ENCODE peak calls at places on chromosome 2, in four cellular contexts. One of them, this sample, is unnamed. For H3K4me1 and H3K27me3, the result is how much of the 10 kb centered on the place peaks cover.

GRCh38 chr2:192146069-192147006 is 48.4 kb downstream of the TMEFF2 start:
- DNase-seq in neuronal stem cell: no peak
- DNase-seq in psoas muscle: no peak
- DNase-seq in adrenal gland: no peak
- DNase-seq in this sample: no peak

GRCh38 chr2:660029-660428 is 17.2 kb downstream of the TMEM18 start:
- DNase-seq in neuronal stem cell: no peak
- DNase-seq in psoas muscle: no peak
- DNase-seq in adrenal gland: no peak
- DNase-seq in this sample: no peak

GRCh38 chr2:169799555-169799954 is 884 bp downstream of the SSB start:
- DNase-seq in neuronal stem cell: no peak
- DNase-seq in psoas muscle: no peak
- DNase-seq in adrenal gland: no peak
- DNase-seq in this sample: no peak

GRCh38 chr2:168521342-168521741 is 65.3 kb downstream of the CERS6 start:
- DNase-seq in neuronal stem cell: no peak
- DNase-seq in psoas muscle: peak
- DNase-seq in adrenal gland: peak
- DNase-seq in this sample: no peak

GRCh38 chr2:118372876-118373597 is 284.8 kb downstream of the INSIG2 start:
- DNase-seq in neuronal stem cell: peak
- DNase-seq in psoas muscle: no peak
- DNase-seq in adrenal gland: no peak
- DNase-seq in this sample: no peak

GRCh38 chr2:101736861-101737291 is 39.4 kb downstream of the MAP4K4 start:
- DNase-seq in neuronal stem cell: no peak
- DNase-seq in psoas muscle: no peak
- DNase-seq in adrenal gland: no peak
- DNase-seq in this sample: no peak

GRCh38 chr2:43333096-43333655 is 106.8 kb upstream of the ZFP36L2 start:
- DNase-seq in neuronal stem cell: no peak
- DNase-seq in psoas muscle: no peak
- DNase-seq in adrenal gland: no peak
- DNase-seq in this sample: no peak

GRCh38 chr2:38153476-38153875 is 77.5 kb upstream of the CYP1B1 start:
- DNase-seq in neuronal stem cell: no peak
- DNase-seq in psoas muscle: no peak
- DNase-seq in adrenal gland: no peak
- DNase-seq in this sample: no peak

GRCh38 chr2:65549262-65550036 is 117.0 kb upstream of the SPRED2 start:
- DNase-seq in neuronal stem cell: no peak
- DNase-seq in psoas muscle: no peak
- DNase-seq in adrenal gland: no peak
- DNase-seq in this sample: no peak

GRCh38 chr2:10404324-10405143 is 43.6 kb downstream of the ODC1 start:
- DNase-seq in neuronal stem cell: no peak
- DNase-seq in psoas muscle: no peak
- DNase-seq in adrenal gland: no peak
- DNase-seq in this sample: no peak

GRCh38 chr2:40033781-40034180 is 254.7 kb upstream of the THUMPD2 start:
- DNase-seq in neuronal stem cell: no peak
- DNase-seq in psoas muscle: no peak
- DNase-seq in adrenal gland: no peak
- DNase-seq in this sample: no peak
- H3K4me1 ChIP-seq in neuronal stem cell: under half
- H3K4me1 ChIP-seq in psoas muscle: under half
- H3K4me1 ChIP-seq in adrenal gland: under half
- H3K4me1 ChIP-seq in this sample: under half

DNA sequence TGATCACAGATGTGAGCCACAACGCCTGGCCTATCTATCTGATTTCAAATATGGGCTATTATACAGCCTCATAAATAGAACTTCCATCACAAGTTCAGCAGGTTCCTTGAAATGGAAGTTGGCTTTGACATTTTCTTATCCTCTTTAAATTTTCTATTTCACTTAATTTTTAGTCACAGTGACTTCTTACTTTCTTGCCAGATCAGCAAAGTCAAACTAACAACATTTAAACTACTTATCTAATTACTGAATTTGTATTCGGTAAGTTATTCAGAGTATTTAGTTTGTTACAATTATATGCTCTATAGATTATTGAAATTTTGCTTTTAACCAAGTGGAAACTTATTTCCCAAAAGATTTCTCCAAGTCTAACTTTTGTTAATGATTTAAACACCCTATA is 108.2 kb downstream of the BAZ2B start:
- DNase-seq in neuronal stem cell: no peak
- DNase-seq in psoas muscle: no peak
- DNase-seq in adrenal gland: no peak
- DNase-seq in this sample: no peak
- H3K27me3 ChIP-seq in neuronal stem cell: under half
- H3K27me3 ChIP-seq in psoas muscle: under half
- H3K27me3 ChIP-seq in adrenal gland: under half
- H3K27me3 ChIP-seq in this sample: under half

GRCh38 chr2:54670485-54671009 is 52.9 kb upstream of the EML6 start:
- DNase-seq in neuronal stem cell: no peak
- DNase-seq in psoas muscle: no peak
- DNase-seq in adrenal gland: no peak
- DNase-seq in this sample: no peak
- H3K4me1 ChIP-seq in neuronal stem cell: under half
- H3K4me1 ChIP-seq in psoas muscle: under half
- H3K4me1 ChIP-seq in adrenal gland: under half
- H3K4me1 ChIP-seq in this sample: under half

DNA sequence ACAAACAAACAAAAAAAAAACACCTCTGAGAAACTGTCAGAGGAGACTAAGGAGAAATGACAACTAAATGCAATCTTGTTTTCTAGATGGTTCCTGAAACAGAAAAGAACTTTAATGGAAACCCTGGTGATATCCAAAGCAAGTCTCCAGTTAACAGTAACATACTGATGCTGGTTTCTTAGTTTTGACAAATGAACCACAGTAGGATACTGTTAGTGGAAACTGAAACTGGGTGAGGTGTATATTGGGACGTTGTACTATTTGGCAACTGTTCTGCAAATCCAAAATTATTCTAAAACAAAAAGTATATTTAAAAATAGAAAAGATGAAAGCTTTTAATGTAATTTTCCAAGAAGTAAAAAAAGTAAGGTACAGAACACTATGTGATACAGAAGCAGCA is 11.4 kb downstream of the SESTD1 start:
- DNase-seq in neuronal stem cell: no peak
- DNase-seq in psoas muscle: no peak
- DNase-seq in adrenal gland: no peak
- DNase-seq in this sample: no peak
- H3K27me3 ChIP-seq in neuronal stem cell: under half
- H3K27me3 ChIP-seq in psoas muscle: under half
- H3K27me3 ChIP-seq in adrenal gland: under half
- H3K27me3 ChIP-seq in this sample: under half

DNA sequence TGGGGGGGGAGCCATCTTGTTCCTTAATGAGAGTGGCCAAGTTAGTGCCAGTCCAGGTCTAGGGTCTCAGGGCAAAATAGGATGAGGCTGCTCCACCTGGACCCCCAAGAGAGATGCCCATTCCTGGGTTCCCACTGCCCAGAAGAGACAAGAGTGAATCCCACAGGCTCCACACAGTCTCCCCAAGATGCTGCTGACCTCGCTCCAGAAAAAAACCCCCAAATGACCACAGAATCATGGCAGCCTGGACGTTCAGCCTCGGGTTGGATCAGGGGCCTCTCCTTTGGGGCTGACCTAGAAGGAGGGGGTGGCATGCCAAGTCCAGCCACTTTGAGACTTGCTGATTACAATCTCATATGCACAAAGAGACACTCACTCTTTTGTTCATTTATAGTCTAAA is 25.1 kb downstream of the STAT1 start:
- DNase-seq in neuronal stem cell: no peak
- DNase-seq in psoas muscle: no peak
- DNase-seq in adrenal gland: no peak
- DNase-seq in this sample: no peak
- H3K4me1 ChIP-seq in neuronal stem cell: under half
- H3K4me1 ChIP-seq in psoas muscle: under half
- H3K4me1 ChIP-seq in adrenal gland: under half
- H3K4me1 ChIP-seq in this sample: under half

DNA sequence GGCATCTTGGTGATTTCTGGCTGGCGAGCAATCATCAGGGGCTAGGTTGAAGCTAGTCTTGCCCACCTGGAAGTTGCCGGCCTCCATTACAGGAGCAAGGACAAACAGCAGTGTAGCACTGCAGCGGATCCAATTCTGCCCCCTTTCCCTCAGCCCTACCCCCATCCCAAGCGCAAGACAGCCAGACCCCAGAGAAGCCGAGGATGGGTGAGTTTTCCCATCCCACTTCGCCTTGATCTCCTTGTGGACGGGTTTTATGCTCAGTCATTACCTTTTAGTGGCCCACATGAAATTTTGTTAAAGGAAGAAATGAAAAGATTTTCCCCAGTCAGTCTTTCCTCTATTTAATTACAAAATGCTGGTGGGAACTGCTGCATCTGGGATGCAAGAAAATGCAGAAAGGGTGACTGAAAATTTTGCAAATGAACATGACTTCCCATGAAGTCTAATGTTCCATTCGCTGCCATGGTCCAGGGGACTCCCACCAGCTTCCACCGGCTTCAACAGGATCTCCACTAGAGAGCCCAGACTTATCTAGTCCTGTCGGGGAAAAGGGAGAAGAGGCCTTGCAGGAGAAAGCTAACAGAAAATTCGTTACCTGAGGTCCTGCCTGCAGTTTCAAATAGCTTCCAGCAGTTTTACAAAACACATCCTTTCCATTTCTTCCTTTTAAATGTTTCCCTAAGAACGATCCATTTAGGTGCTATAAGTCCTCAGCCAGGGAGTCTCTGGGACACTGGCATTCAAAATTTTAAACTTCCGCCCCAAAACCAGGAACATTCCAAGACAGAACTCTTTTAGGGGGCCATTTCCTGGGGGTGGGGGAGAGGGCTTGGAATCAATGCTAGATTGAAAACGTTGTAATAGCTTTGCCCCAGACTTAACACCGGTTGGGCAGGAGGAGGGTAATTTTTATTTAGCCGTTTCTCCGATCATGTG is 1.9 kb upstream of the HOXD9 start:
- DNase-seq in neuronal stem cell: no peak
- DNase-seq in psoas muscle: no peak
- DNase-seq in adrenal gland: no peak
- DNase-seq in this sample: no peak
- H3K27me3 ChIP-seq in neuronal stem cell: half or more
- H3K27me3 ChIP-seq in psoas muscle: under half
- H3K27me3 ChIP-seq in adrenal gland: half or more
- H3K27me3 ChIP-seq in this sample: half or more

DNA sequence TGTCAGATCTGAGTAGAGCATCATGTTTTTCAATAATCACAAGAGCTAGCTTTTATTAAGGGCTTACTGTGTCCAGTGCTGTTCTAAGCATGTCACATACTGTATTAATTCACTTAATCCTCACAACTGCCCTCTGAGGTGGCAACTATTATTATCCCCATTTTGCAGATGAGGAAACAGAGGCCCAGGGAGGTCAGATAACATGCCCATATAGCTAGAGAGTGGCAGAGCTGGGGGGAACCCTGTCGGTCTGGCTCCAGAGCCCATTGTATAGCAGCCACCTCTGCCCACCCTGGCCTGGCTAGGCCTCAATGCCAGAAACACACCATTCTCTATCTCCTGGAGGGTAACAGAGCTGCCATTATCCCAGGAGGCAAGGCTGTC is 113.2 kb downstream of the B3GNT2 start:
- DNase-seq in neuronal stem cell: no peak
- DNase-seq in psoas muscle: no peak
- DNase-seq in adrenal gland: no peak
- DNase-seq in this sample: no peak
- H3K4me1 ChIP-seq in neuronal stem cell: under half
- H3K4me1 ChIP-seq in psoas muscle: under half
- H3K4me1 ChIP-seq in adrenal gland: under half
- H3K4me1 ChIP-seq in this sample: under half

GRCh38 chr2:70921031-70921430 is 14.7 kb upstream of the ATP6V1B1 start:
- DNase-seq in neuronal stem cell: no peak
- DNase-seq in psoas muscle: peak
- DNase-seq in adrenal gland: no peak
- DNase-seq in this sample: no peak
- H3K27me3 ChIP-seq in neuronal stem cell: under half
- H3K27me3 ChIP-seq in psoas muscle: under half
- H3K27me3 ChIP-seq in adrenal gland: under half
- H3K27me3 ChIP-seq in this sample: under half

This sample was measured in effector memory CD4-positive, alpha-beta T cell.